ENCODE peak calls at places on chromosomes 11 and 22, in eight cellular contexts. H, G, F, V, N, X, Q and K are unnamed samples.

GRCh38 chr11:34346551-34346950 is 11.3 kb downstream of the ABTB2 start:
- DNase-seq in Q (no peak), F (no peak), V (no peak), H (peak; percentile 68), G (no peak), X (no peak), N (no peak), K (no peak)

GRCh38 chr11:74953448-74953847 is 4.4 kb downstream of the SPCS2 start:
- DNase-seq in H (no peak), N (no peak), Q (no peak), X (no peak), G (no peak), V (no peak), F (no peak), K (no peak)

GRCh38 chr11:92941676-92942571 is 27.5 kb upstream of the MTNR1B start:
- DNase-seq in N (peak; percentile 24), G (no peak), V (no peak), F (no peak), X (no peak), H (peak; percentile 13), Q (no peak), K (no peak)

GRCh38 chr22:37179126-37179470 is 8.9 kb downstream of the C1QTNF6 start:
- DNase-seq in Q (no peak), H (no peak), G (no peak), F (no peak), V (no peak), X (no peak), N (no peak), K (no peak)

GRCh38 chr11:10514210-10514609 is 26.8 kb downstream of the RNF141 start:
- DNase-seq in F (no peak), V (no peak), G (no peak), X (no peak), Q (no peak), H (no peak), N (no peak), K (no peak)

GRCh38 chr11:121451982-121452608 is at the start of gene SORL1:
- DNase-seq in V (peak; percentile 86), N (peak; percentile 85), Q (no peak), G (no peak), F (no peak), H (peak; percentile 70), X (peak; percentile 81), K (peak; percentile 88)

GRCh38 chr11:64248578-64248977 is 1.8 kb upstream of the PPP1R14B start:
- DNase-seq in Q (no peak), H (peak; percentile 17), N (no peak), V (no peak), X (no peak), G (no peak), F (no peak), K (no peak)

GRCh38 chr22:44473580-44473979 is 24.5 kb downstream of the RTL6 start:
- DNase-seq in X (no peak), H (no peak), F (no peak), V (no peak), N (no peak), G (no peak), Q (no peak), K (no peak)

GRCh38 chr11:128405693-128406364 is 181.5 kb downstream of the ETS1 start:
- DNase-seq in G (no peak), Q (no peak), N (no peak), V (no peak), X (no peak), F (no peak), H (no peak), K (no peak)

GRCh38 chr22:28442951-28443876 is 236.4 kb downstream of the TTC28 start:
- DNase-seq in X (no peak), Q (peak; percentile 13), H (peak; percentile 72), F (no peak), G (peak; percentile 52), V (peak; percentile 58), N (peak; percentile 72), K (peak; percentile 42)

GRCh38 chr22:29302681-29303465 is 3.6 kb upstream of the GAS2L1 start:
- DNase-seq in N (no peak), V (no peak), F (no peak), H (peak; percentile 81), X (no peak), Q (no peak), G (no peak), K (peak; percentile 50)

GRCh38 chr11:86438685-86439084 is 64.0 kb downstream of the CCDC81 start:
- DNase-seq in V (no peak), F (no peak), H (no peak), Q (no peak), X (no peak), G (no peak), N (no peak), K (no peak)

DNA sequence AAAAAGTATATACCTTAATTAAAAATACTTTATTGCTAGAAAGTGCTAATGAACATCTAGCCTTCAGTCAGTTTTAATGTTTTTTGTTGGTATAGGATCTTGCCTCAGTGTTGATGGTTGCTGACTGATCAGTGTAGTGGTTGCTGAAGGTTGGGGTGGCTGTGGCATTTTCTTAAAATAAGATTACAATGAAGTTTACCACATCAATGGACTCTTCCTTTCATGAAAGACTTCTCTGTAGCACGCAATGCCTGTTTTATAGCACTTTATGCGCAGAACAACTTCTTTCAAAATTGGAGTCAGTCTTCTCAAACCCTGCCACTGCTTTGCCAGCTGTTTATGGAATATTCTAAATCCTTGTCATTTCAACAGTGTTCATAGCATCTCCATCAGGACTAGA is 50.6 kb downstream of the LDLRAD3 start:
- DNase-seq in V (no peak), F (no peak), G (no peak), X (no peak), Q (no peak), H (no peak), N (no peak), K (no peak)
- H3K4me1 ChIP-seq in V (no peaks in the 10 kb centered on the region), F (no peaks in the 10 kb centered on the region), G (peaks cover 10% of the 10 kb centered on the region), X (no peaks in the 10 kb centered on the region), Q (no peaks in the 10 kb centered on the region), H (no peaks in the 10 kb centered on the region), N (no peaks in the 10 kb centered on the region), K (no peaks in the 10 kb centered on the region)

DNA sequence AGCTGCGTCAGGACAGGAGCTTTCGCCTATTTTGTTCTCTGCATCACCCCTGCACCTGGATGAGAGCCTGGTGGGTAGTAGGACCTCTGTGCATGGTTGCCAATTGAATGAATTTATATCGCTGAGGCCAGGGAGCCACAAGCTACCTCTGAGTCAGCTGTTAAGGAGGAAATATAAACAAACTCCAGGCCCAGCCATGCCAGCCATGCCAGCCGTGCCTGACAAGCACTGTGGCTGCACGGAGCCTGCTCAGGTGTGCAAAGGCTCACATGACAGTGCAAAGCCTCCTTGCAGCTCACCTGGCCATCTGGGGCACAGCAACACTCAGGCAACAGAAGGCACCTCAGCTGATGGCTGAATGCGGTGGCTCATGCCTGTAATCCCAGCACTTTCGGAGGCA is 33.7 kb upstream of the LINC01488 start:
- DNase-seq in X (no peak), H (no peak), G (no peak), Q (no peak), V (no peak), N (no peak), F (no peak), K (no peak)
- H3K36me3 ChIP-seq in X (no peaks in the 10 kb centered on the region), H (no peaks in the 10 kb centered on the region), G (no peaks in the 10 kb centered on the region), Q (no peaks in the 10 kb centered on the region), V (no peaks in the 10 kb centered on the region), N (no peaks in the 10 kb centered on the region), F (no peaks in the 10 kb centered on the region), K (no peaks in the 10 kb centered on the region)

GRCh38 chr11:117189941-117190544 is 9.1 kb upstream of the TAGLN start:
- DNase-seq in F (no peak), Q (no peak), N (no peak), X (peak; percentile 27), V (no peak), H (no peak), G (peak; percentile 39), K (peak; percentile 34)

GRCh38 chr11:117188620-117189081 is 10.1 kb downstream of the SIDT2 start:
- DNase-seq in G (peak; percentile 40), H (no peak), F (no peak), Q (no peak), X (peak; percentile 36), V (no peak), N (peak; percentile 25), K (peak; percentile 37)

GRCh38 chr11:117187428-117187798 is 8.9 kb downstream of the SIDT2 start:
- DNase-seq in N (peak; percentile 16), G (peak; percentile 44), V (peak; percentile 31), F (no peak), H (no peak), X (peak; percentile 25), Q (no peak), K (no peak)

GRCh38 chr11:117187799-117188481 is 9.4 kb downstream of the SIDT2 start:
- DNase-seq in F (no peak), G (peak; percentile 23), N (peak; percentile 21), V (peak; percentile 32), Q (no peak), X (peak; percentile 43), H (peak; percentile 7), K (no peak)

DNA sequence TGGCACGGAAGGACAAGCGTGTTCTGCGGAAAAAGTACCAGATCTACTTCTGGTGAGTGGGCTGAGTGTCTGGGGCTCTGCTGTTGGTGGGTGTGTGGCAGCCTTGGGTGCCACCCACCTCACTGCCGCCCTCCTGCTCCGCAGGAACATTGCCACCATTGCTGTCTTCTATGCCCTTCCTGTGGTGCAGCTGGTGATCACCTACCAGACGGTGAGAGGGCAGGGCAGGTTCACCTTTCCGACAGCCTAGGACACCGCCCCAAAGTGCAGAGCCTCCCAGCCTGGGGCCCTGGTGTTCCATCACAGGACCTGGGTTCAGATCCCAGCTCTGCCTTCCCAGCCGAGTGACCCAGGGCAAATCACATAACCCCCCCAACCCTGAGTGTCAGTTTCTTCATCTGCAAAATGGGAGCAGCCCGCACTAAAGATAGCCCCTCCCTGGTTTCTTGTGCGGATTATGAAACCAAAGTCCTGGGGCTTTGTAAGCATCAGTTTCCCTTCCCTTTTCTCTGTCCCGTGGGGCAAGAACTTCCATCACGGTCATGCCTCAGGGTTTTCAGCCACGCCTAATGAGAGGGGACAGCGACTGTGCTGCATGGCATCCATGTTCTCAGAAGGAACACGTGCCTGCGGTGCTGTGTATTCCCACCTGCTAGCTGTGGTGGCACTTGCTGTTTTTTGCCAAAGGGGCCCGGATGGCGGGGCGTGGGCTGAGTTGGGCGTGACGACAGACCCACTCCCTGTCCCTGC is 9.8 kb upstream of the TAGLN start:
- DNase-seq in V (peak; percentile 41), N (peak; percentile 33), F (peak; percentile 19), H (no peak), Q (no peak), G (peak; percentile 42), X (peak; percentile 44), K (peak; percentile 33)
- H3K4me3 ChIP-seq in V (no peak overlapping the region), N (no peak overlapping the region), F (no peak overlapping the region), H (no peak overlapping the region), Q (no peak overlapping the region), G (no peak overlapping the region), X (no peak overlapping the region), K (no peak overlapping the region)

GRCh38 chr22:40507491-40507890 is 129.0 kb downstream of the MRTFA start:
- DNase-seq in H (no peak), X (no peak), F (no peak), N (no peak), V (no peak), Q (no peak), G (no peak), K (no peak)

GRCh38 chr22:40506762-40507161 is 129.8 kb downstream of the MRTFA start:
- DNase-seq in X (no peak), H (no peak), F (no peak), N (no peak), Q (no peak), G (no peak), V (no peak), K (no peak)

GRCh38 chr22:40509401-40510134 is 127.0 kb downstream of the MRTFA start:
- DNase-seq in Q (no peak), X (no peak), F (no peak), V (no peak), H (peak; percentile 75), N (peak; percentile 44), G (no peak), K (peak; percentile 65)

GRCh38 chr22:40502919-40503318 is 132.5 kb downstream of the SGSM3 start:
- DNase-seq in X (no peak), Q (no peak), F (no peak), N (no peak), H (no peak), V (no peak), G (no peak), K (no peak)

GRCh38 chr22:40504285-40505249 is 132.0 kb downstream of the MRTFA start:
- DNase-seq in V (no peak), G (no peak), N (no peak), Q (no peak), H (no peak), F (no peak), X (no peak), K (no peak)
- H3K4me1 ChIP-seq in V (no peaks in the 10 kb centered on the region), G (peaks cover 42% of the 10 kb centered on the region), N (no peaks in the 10 kb centered on the region), Q (peaks cover 18% of the 10 kb centered on the region), H (peaks cover 57% of the 10 kb centered on the region), F (peaks cover 7% of the 10 kb centered on the region), X (peaks cover 10% of the 10 kb centered on the region), K (peaks cover 23% of the 10 kb centered on the region)